ENCODE peak calls at places on chromosome 16, in four cellular contexts. M, D, S and B are unnamed samples.
A peak's percentile ranks its signal among the peaks of the same experiment; 100 is the strongest.

GRCh38 chr16:2969545-2970521 is 685 bp downstream of the PAQR4 start:
- DNase-seq in M (peak; percentile 55), S (peak; percentile 27), D (no peak), B (peak; percentile 74)

GRCh38 chr16:82384897-82385296 is 214.9 kb upstream of the MPHOSPH6 start:
- DNase-seq in S (no peak), M (no peak), D (no peak), B (no peak)

GRCh38 chr16:48556913-48557351 is 53.0 kb downstream of the N4BP1 start:
- DNase-seq in M (peak; percentile 83), D (no peak), S (peak; percentile 47), B (peak; percentile 81)

GRCh38 chr16:2428051-2428786 is 1.0 kb upstream of the CCNF start:
- DNase-seq in M (peak; percentile 51), D (no peak), S (peak; percentile 27), B (no peak)

GRCh38 chr16:263182-263774 is 12.5 kb downstream of the RGS11 start:
- DNase-seq in M (no peak), D (no peak), S (no peak), B (no peak)

GRCh38 chr16:17133851-17134250 is 336.9 kb downstream of the XYLT1 start:
- DNase-seq in S (no peak), D (no peak), M (no peak), B (no peak)

GRCh38 chr16:6573577-6573976 is 759.1 kb upstream of the RBFOX1 start:
- DNase-seq in D (no peak), M (no peak), S (no peak), B (no peak)

GRCh38 chr16:66874079-66874775 is 6.1 kb upstream of the PDP2 start:
- DNase-seq in S (peak; percentile 81), M (peak; percentile 86), D (no peak), B (peak; percentile 67)

GRCh38 chr16:57637424-57637823 is 9.0 kb downstream of the ADGRG1 start:
- DNase-seq in S (no peak), M (no peak), D (no peak), B (no peak)

GRCh38 chr16:67992661-67993206 is 6.5 kb downstream of the DPEP2 start:
- DNase-seq in D (no peak), M (no peak), S (no peak), B (no peak)

GRCh38 chr16:20878682-20879147 is 21.4 kb downstream of the DCUN1D3 start:
- DNase-seq in D (no peak), M (no peak), S (no peak), B (no peak)

GRCh38 chr16:31016018-31016417 is 5.6 kb upstream of the STX1B start:
- DNase-seq in M (peak; percentile 19), S (no peak), D (no peak), B (no peak)

GRCh38 chr16:88062341-88062861 is 111.2 kb downstream of the BANP start:
- DNase-seq in D (no peak), M (no peak), S (peak; percentile 71), B (peak; percentile 62)

GRCh38 chr16:49890876-49891275 is 35.0 kb upstream of the ZNF423 start:
- DNase-seq in M (no peak), S (no peak), D (no peak), B (no peak)